ENCODE peak calls at places on chromosome 5, in seven cellular contexts. N is left ventricle myocardium inferior, F is body of pancreas, Q is amniotic stem cell, J is cardiac fibroblast, Z is T-helper 9 cell, B is RPMI8226. S is an unnamed sample.

GRCh38 chr5:145887976-145888574 is 15.3 kb upstream of the GRXCR2 start:
- DNase-seq in Q (no peak), J (peak), Z (no peak), B (peak), F (peak), N (no peak), S (peak)

GRCh38 chr5:112983307-112983811 is 6.8 kb downstream of the DCP2 start:
- DNase-seq in F (no peak), B (no peak), N (no peak), J (no peak), Q (no peak), Z (no peak), S (no peak)

GRCh38 chr5:131196331-131196730 is 25.6 kb downstream of the LYRM7 start:
- DNase-seq in Z (no peak), Q (no peak), F (no peak), N (no peak), B (no peak), J (no peak), S (no peak)

GRCh38 chr5:89012361-89012760 is 129.4 kb upstream of the MEF2C start:
- DNase-seq in Z (no peak), J (no peak), N (no peak), F (no peak), B (no peak), Q (no peak), S (no peak)

GRCh38 chr5:136082390-136083193 is 50.1 kb upstream of the SMAD5 start:
- DNase-seq in N (peak), J (peak), F (peak), Q (peak), Z (peak), B (peak), S (peak)

GRCh38 chr5:135450957-135451356 is 1.2 kb downstream of the TIFAB start:
- DNase-seq in B (no peak), Q (no peak), Z (no peak), J (no peak), F (no peak), N (no peak), S (no peak)

GRCh38 chr5:10228288-10228687 is 21.4 kb downstream of the ATPSCKMT start:
- DNase-seq in J (no peak), Q (no peak), N (no peak), B (no peak), Z (no peak), F (no peak), S (no peak)

GRCh38 chr5:9339206-9339818 is 206.6 kb downstream of the SEMA5A start:
- DNase-seq in Z (no peak), J (no peak), B (no peak), N (no peak), F (no peak), Q (no peak), S (no peak)

GRCh38 chr5:91141642-91142041 is 241.5 kb downstream of the ARRDC3 start:
- DNase-seq in Q (no peak), B (no peak), J (no peak), F (no peak), Z (no peak), N (no peak), S (no peak)

GRCh38 chr5:137656558-137656957 is 79.3 kb downstream of the KLHL3 start:
- DNase-seq in N (no peak), B (no peak), F (peak), Q (no peak), J (no peak), Z (no peak), S (no peak)

GRCh38 chr5:133906303-133906702 is 62.1 kb downstream of the C5orf15 start:
- DNase-seq in Q (no peak), J (no peak), B (no peak), Z (no peak), N (no peak), F (no peak), S (no peak)

GRCh38 chr5:79546782-79547428 is 33.0 kb upstream of the HOMER1 start:
- DNase-seq in J (no peak), F (no peak), Q (no peak), Z (no peak), B (no peak), N (no peak), S (no peak)

GRCh38 chr5:83149671-83150070 is 72.3 kb downstream of the XRCC4 start:
- DNase-seq in N (no peak), Q (no peak), J (peak), F (no peak), Z (no peak), B (no peak), S (no peak)

GRCh38 chr5:174535691-174536090 is 188.7 kb upstream of the MSX2 start:
- DNase-seq in J (peak), Z (no peak), B (no peak), Q (no peak), F (no peak), N (no peak), S (no peak)

GRCh38 chr5:1737790-1738405 is 61.7 kb downstream of the MRPL36 start:
- DNase-seq in B (peak), F (no peak), Q (no peak), Z (peak), J (peak), N (no peak), S (no peak)

GRCh38 chr5:180599981-180600553 is 8.8 kb upstream of the SCGB3A1 start:
- DNase-seq in Z (no peak), B (no peak), Q (no peak), J (no peak), F (no peak), N (no peak), S (peak)

GRCh38 chr5:69528015-69528414 is 32.0 kb upstream of the GTF2H2C start:
- DNase-seq in Z (no peak), Q (no peak), J (no peak), B (no peak), F (no peak), N (no peak), S (peak)

GRCh38 chr5:134982230-134982629 is 14.5 kb downstream of the CATSPER3 start:
- DNase-seq in N (no peak), B (no peak), Z (no peak), J (no peak), F (no peak), Q (no peak), S (no peak)

GRCh38 chr5:41519801-41520200 is 9.4 kb upstream of the PLCXD3 start:
- DNase-seq in Q (no peak), N (no peak), F (no peak), Z (no peak), B (no peak), J (no peak), S (no peak)

GRCh38 chr5:19986036-19986619 is 1.9 kb downstream of the CDH18 start:
- DNase-seq in J (peak), Q (no peak), Z (no peak), B (no peak), F (no peak), N (no peak), S (no peak)

GRCh38 chr5:38725419-38725865 is 120.4 kb upstream of the OSMR start:
- DNase-seq in N (no peak), F (no peak), Z (no peak), B (no peak), Q (no peak), J (no peak), S (no peak)

GRCh38 chr5:174693697-174694400 is 30.5 kb upstream of the MSX2 start:
- DNase-seq in Q (no peak), J (no peak), F (peak), Z (no peak), N (no peak), B (no peak), S (no peak)

GRCh38 chr5:169395136-169395535 is 94.2 kb upstream of the SLIT3 start:
- DNase-seq in Q (no peak), Z (no peak), B (no peak), F (no peak), N (no peak), J (no peak), S (no peak)

GRCh38 chr5:96569332-96569731 is 92.8 kb upstream of the CAST start:
- DNase-seq in N (no peak), B (no peak), F (no peak), J (no peak), Z (no peak), Q (no peak), S (no peak)

GRCh38 chr5:131064669-131065371 is 100.2 kb downstream of the HINT1 start:
- DNase-seq in F (no peak), Q (no peak), J (no peak), B (no peak), Z (no peak), N (no peak), S (no peak)

GRCh38 chr5:143001764-143002351 is 231.7 kb downstream of the ARHGAP26 start:
- DNase-seq in J (peak), Z (peak), F (no peak), N (no peak), B (no peak), Q (peak), S (no peak)

S was measured in mucosa of descending colon.